ENCODE peak calls at places on chromosomes 11 and 22, in nine cellular contexts. One of them, this sample, is unnamed.

GRCh38 chr22:27670701-27671412 is 130.7 kb downstream of the MN1 start:
- DNase-seq in fibroblast of lung: no peak
- DNase-seq in CD8-positive, alpha-beta memory T cell: no peak
- DNase-seq in cardiac fibroblast: no peak
- DNase-seq in thoracic aorta: no peak
- DNase-seq in DMS79: no peak
- DNase-seq in activated CD4-positive, alpha-beta T cell treated with anti-CD3 and anti-CD28 coated beads for 24 hours: no peak
- DNase-seq in fibroblast of pulmonary artery: peak; percentile 31
- DNase-seq in ascending aorta: no peak
- DNase-seq in this sample: no peak

GRCh38 chr11:29780756-29781155 is 236.1 kb downstream of the KCNA4 start:
- DNase-seq in cardiac fibroblast: no peak
- DNase-seq in thoracic aorta: no peak
- DNase-seq in fibroblast of pulmonary artery: no peak
- DNase-seq in activated CD4-positive, alpha-beta T cell treated with anti-CD3 and anti-CD28 coated beads for 24 hours: no peak
- DNase-seq in ascending aorta: no peak
- DNase-seq in DMS79: no peak
- DNase-seq in fibroblast of lung: no peak
- DNase-seq in CD8-positive, alpha-beta memory T cell: no peak
- DNase-seq in this sample: no peak

GRCh38 chr11:118893662-118894061 is 10.0 kb downstream of the CXCR5 start:
- DNase-seq in CD8-positive, alpha-beta memory T cell: no peak
- DNase-seq in fibroblast of lung: no peak
- DNase-seq in fibroblast of pulmonary artery: no peak
- DNase-seq in DMS79: no peak
- DNase-seq in activated CD4-positive, alpha-beta T cell treated with anti-CD3 and anti-CD28 coated beads for 24 hours: no peak
- DNase-seq in ascending aorta: no peak
- DNase-seq in thoracic aorta: no peak
- DNase-seq in cardiac fibroblast: no peak
- DNase-seq in this sample: no peak

GRCh38 chr11:63767415-63768231 is 952 bp downstream of the ZFTA start:
- DNase-seq in cardiac fibroblast: peak; percentile 86
- DNase-seq in fibroblast of pulmonary artery: peak; percentile 88
- DNase-seq in activated CD4-positive, alpha-beta T cell treated with anti-CD3 and anti-CD28 coated beads for 24 hours: no peak
- DNase-seq in ascending aorta: peak; percentile 87
- DNase-seq in thoracic aorta: peak; percentile 50
- DNase-seq in DMS79: peak; percentile 51
- DNase-seq in CD8-positive, alpha-beta memory T cell: peak; percentile 29
- DNase-seq in fibroblast of lung: peak; percentile 91
- DNase-seq in this sample: no peak

GRCh38 chr22:48644108-48644507 is 1183.6 kb downstream of the BRD1 start:
- DNase-seq in thoracic aorta: no peak
- DNase-seq in CD8-positive, alpha-beta memory T cell: no peak
- DNase-seq in activated CD4-positive, alpha-beta T cell treated with anti-CD3 and anti-CD28 coated beads for 24 hours: no peak
- DNase-seq in fibroblast of pulmonary artery: no peak
- DNase-seq in ascending aorta: no peak
- DNase-seq in DMS79: no peak
- DNase-seq in fibroblast of lung: no peak
- DNase-seq in cardiac fibroblast: no peak
- DNase-seq in this sample: no peak

GRCh38 chr11:126122863-126123262 is 60.2 kb upstream of the CDON start:
- DNase-seq in ascending aorta: no peak
- DNase-seq in activated CD4-positive, alpha-beta T cell treated with anti-CD3 and anti-CD28 coated beads for 24 hours: no peak
- DNase-seq in fibroblast of lung: no peak
- DNase-seq in DMS79: no peak
- DNase-seq in cardiac fibroblast: no peak
- DNase-seq in CD8-positive, alpha-beta memory T cell: no peak
- DNase-seq in fibroblast of pulmonary artery: no peak
- DNase-seq in thoracic aorta: no peak
- DNase-seq in this sample: no peak

GRCh38 chr11:130721736-130722135 is 194.5 kb downstream of the SNX19 start:
- DNase-seq in ascending aorta: no peak
- DNase-seq in thoracic aorta: no peak
- DNase-seq in fibroblast of pulmonary artery: peak; percentile 88
- DNase-seq in DMS79: no peak
- DNase-seq in CD8-positive, alpha-beta memory T cell: no peak
- DNase-seq in fibroblast of lung: peak; percentile 41
- DNase-seq in activated CD4-positive, alpha-beta T cell treated with anti-CD3 and anti-CD28 coated beads for 24 hours: no peak
- DNase-seq in cardiac fibroblast: peak; percentile 88
- DNase-seq in this sample: no peak

GRCh38 chr11:71286701-71287643 is 34.6 kb upstream of the SHANK2 start:
- DNase-seq in ascending aorta: peak; percentile 50
- DNase-seq in CD8-positive, alpha-beta memory T cell: no peak
- DNase-seq in activated CD4-positive, alpha-beta T cell treated with anti-CD3 and anti-CD28 coated beads for 24 hours: no peak
- DNase-seq in fibroblast of lung: peak; percentile 79
- DNase-seq in fibroblast of pulmonary artery: peak; percentile 62
- DNase-seq in DMS79: no peak
- DNase-seq in cardiac fibroblast: peak; percentile 89
- DNase-seq in thoracic aorta: no peak
- DNase-seq in this sample: no peak

GRCh38 chr11:72814831-72815618 is 814 bp downstream of the ATG16L2 start:
- DNase-seq in fibroblast of lung: peak; percentile 56
- DNase-seq in activated CD4-positive, alpha-beta T cell treated with anti-CD3 and anti-CD28 coated beads for 24 hours: no peak
- DNase-seq in cardiac fibroblast: peak; percentile 62
- DNase-seq in thoracic aorta: no peak
- DNase-seq in DMS79: peak; percentile 86
- DNase-seq in ascending aorta: peak; percentile 79
- DNase-seq in CD8-positive, alpha-beta memory T cell: peak; percentile 18
- DNase-seq in fibroblast of pulmonary artery: peak; percentile 57
- DNase-seq in this sample: no peak

GRCh38 chr22:42676059-42676607 is 26.9 kb upstream of the CYB5R3 start:
- DNase-seq in cardiac fibroblast: peak; percentile 76
- DNase-seq in fibroblast of lung: peak; percentile 45
- DNase-seq in ascending aorta: no peak
- DNase-seq in fibroblast of pulmonary artery: peak; percentile 78
- DNase-seq in activated CD4-positive, alpha-beta T cell treated with anti-CD3 and anti-CD28 coated beads for 24 hours: no peak
- DNase-seq in DMS79: no peak
- DNase-seq in thoracic aorta: no peak
- DNase-seq in CD8-positive, alpha-beta memory T cell: no peak
- DNase-seq in this sample: no peak

GRCh38 chr22:46742576-46743221 is 4.6 kb upstream of the CERK start:
- DNase-seq in fibroblast of pulmonary artery: no peak
- DNase-seq in ascending aorta: no peak
- DNase-seq in CD8-positive, alpha-beta memory T cell: no peak
- DNase-seq in thoracic aorta: no peak
- DNase-seq in cardiac fibroblast: no peak
- DNase-seq in fibroblast of lung: no peak
- DNase-seq in activated CD4-positive, alpha-beta T cell treated with anti-CD3 and anti-CD28 coated beads for 24 hours: no peak
- DNase-seq in DMS79: peak; percentile 53
- DNase-seq in this sample: no peak

GRCh38 chr11:83521647-83522596 is 235.8 kb upstream of the CCDC90B start:
- DNase-seq in activated CD4-positive, alpha-beta T cell treated with anti-CD3 and anti-CD28 coated beads for 24 hours: no peak
- DNase-seq in ascending aorta: no peak
- DNase-seq in thoracic aorta: no peak
- DNase-seq in fibroblast of pulmonary artery: no peak
- DNase-seq in fibroblast of lung: peak; percentile 36
- DNase-seq in DMS79: no peak
- DNase-seq in CD8-positive, alpha-beta memory T cell: no peak
- DNase-seq in cardiac fibroblast: peak; percentile 12
- DNase-seq in this sample: no peak

GRCh38 chr11:108592591-108593213 is 866 bp downstream of the EXPH5 start:
- DNase-seq in fibroblast of pulmonary artery: no peak
- DNase-seq in fibroblast of lung: no peak
- DNase-seq in CD8-positive, alpha-beta memory T cell: peak; percentile 3
- DNase-seq in activated CD4-positive, alpha-beta T cell treated with anti-CD3 and anti-CD28 coated beads for 24 hours: peak; percentile 18
- DNase-seq in ascending aorta: peak; percentile 65
- DNase-seq in DMS79: peak; percentile 12
- DNase-seq in thoracic aorta: peak; percentile 18
- DNase-seq in cardiac fibroblast: no peak
- DNase-seq in this sample: peak; percentile 8

GRCh38 chr11:46295312-46295995 is 18.0 kb downstream of the CREB3L1 start:
- DNase-seq in ascending aorta: peak; percentile 84
- DNase-seq in fibroblast of lung: peak; percentile 73
- DNase-seq in fibroblast of pulmonary artery: peak; percentile 75
- DNase-seq in cardiac fibroblast: peak; percentile 74
- DNase-seq in DMS79: peak; percentile 39
- DNase-seq in activated CD4-positive, alpha-beta T cell treated with anti-CD3 and anti-CD28 coated beads for 24 hours: peak; percentile 62
- DNase-seq in CD8-positive, alpha-beta memory T cell: peak; percentile 62
- DNase-seq in thoracic aorta: no peak
- DNase-seq in this sample: peak; percentile 65

GRCh38 chr11:123518496-123519054 is 88.5 kb downstream of the GRAMD1B start:
- DNase-seq in fibroblast of pulmonary artery: no peak
- DNase-seq in CD8-positive, alpha-beta memory T cell: no peak
- DNase-seq in activated CD4-positive, alpha-beta T cell treated with anti-CD3 and anti-CD28 coated beads for 24 hours: no peak
- DNase-seq in thoracic aorta: no peak
- DNase-seq in cardiac fibroblast: no peak
- DNase-seq in DMS79: no peak
- DNase-seq in ascending aorta: no peak
- DNase-seq in fibroblast of lung: no peak
- DNase-seq in this sample: no peak

This sample was measured in GM18507.